ENCODE peak calls at places on chromosome 17, in six cellular contexts. L, N, Y, Z, B and G are unnamed samples.

GRCh38 chr17:28916302-28916934 is 13.5 kb upstream of the DHRS13 start:
- DNase-seq in L (no peak), N (peak; percentile 44), Y (peak; percentile 47), Z (peak; percentile 60), B (peak; percentile 58), G (peak; percentile 34)

GRCh38 chr17:11900103-11900502 is 97.2 kb downstream of the ZNF18 start:
- DNase-seq in L (no peak), N (peak; percentile 50), Y (no peak), Z (no peak), B (no peak), G (no peak)

GRCh38 chr17:40374965-40375498 is 10.5 kb upstream of the GJD3 start:
- DNase-seq in L (no peak), N (no peak), Y (no peak), Z (no peak), B (no peak), G (no peak)

GRCh38 chr17:20825539-20825938 is 217.3 kb downstream of the USP22 start:
- DNase-seq in L (no peak), N (no peak), Y (no peak), Z (no peak), B (no peak), G (no peak)

GRCh38 chr17:63543822-63544420 is 6.4 kb upstream of the DCAF7 start:
- DNase-seq in L (no peak), N (no peak), Y (no peak), Z (no peak), B (no peak), G (no peak)

GRCh38 chr17:63445571-63446217 is 412 bp downstream of the CYB561 start:
- DNase-seq in L (peak; percentile 72), N (peak; percentile 39), Y (peak; percentile 77), Z (peak; percentile 69), B (peak; percentile 83), G (peak; percentile 23)

GRCh38 chr17:79192503-79193500 is 118.2 kb downstream of the ENGASE start:
- DNase-seq in L (no peak), N (peak; percentile 53), Y (no peak), Z (no peak), B (peak; percentile 93), G (no peak)

GRCh38 chr17:65279456-65279855 is 142.3 kb downstream of the RGS9 start:
- DNase-seq in L (no peak), N (no peak), Y (no peak), Z (no peak), B (no peak), G (no peak)

GRCh38 chr17:41211845-41212466 is 14.5 kb upstream of the KRTAP9-2 start:
- DNase-seq in L (no peak), N (no peak), Y (no peak), Z (no peak), B (no peak), G (no peak)

GRCh38 chr17:71107136-71107535 is 937.8 kb downstream of the KCNJ2 start:
- DNase-seq in L (no peak), N (no peak), Y (no peak), Z (no peak), B (no peak), G (no peak)

GRCh38 chr17:40615295-40615988 is 32.2 kb downstream of the SMARCE1 start:
- DNase-seq in L (peak; percentile 30), N (no peak), Y (peak; percentile 71), Z (peak; percentile 57), B (peak; percentile 68), G (no peak)

GRCh38 chr17:28760987-28761562 is 17.3 kb downstream of the TRAF4 start:
- DNase-seq in L (peak; percentile 48), N (peak; percentile 81), Y (no peak), Z (peak; percentile 87), B (peak; percentile 64), G (no peak)

GRCh38 chr17:41547921-41548843 is 20.1 kb upstream of the KRT19 start:
- DNase-seq in L (peak; percentile 12), N (peak; percentile 43), Y (no peak), Z (peak; percentile 79), B (no peak), G (no peak)

GRCh38 chr17:66441012-66441703 is 138.7 kb downstream of the PRKCA start:
- DNase-seq in L (no peak), N (no peak), Y (no peak), Z (no peak), B (no peak), G (no peak)

GRCh38 chr17:7634384-7634783 is 4.4 kb downstream of the SHBG start:
- DNase-seq in L (no peak), N (peak; percentile 70), Y (no peak), Z (no peak), B (peak; percentile 77), G (no peak)

GRCh38 chr17:31499771-31500554 is 108.5 kb downstream of the RAB11FIP4 start:
- DNase-seq in L (peak; percentile 67), N (peak; percentile 82), Y (no peak), Z (peak; percentile 70), B (peak; percentile 51), G (no peak)

GRCh38 chr17:55086635-55087058 is 118.1 kb downstream of the STXBP4 start:
- DNase-seq in L (no peak), N (no peak), Y (no peak), Z (no peak), B (no peak), G (no peak)

GRCh38 chr17:74513987-74514631 is 17.2 kb downstream of the CD300LB start:
- DNase-seq in L (no peak), N (no peak), Y (peak; percentile 49), Z (peak; percentile 25), B (peak; percentile 30), G (peak; percentile 29)

GRCh38 chr17:34398990-34399389 is 36.0 kb upstream of the CCL1 start:
- DNase-seq in L (no peak), N (no peak), Y (no peak), Z (no peak), B (no peak), G (no peak)
- H3K27ac ChIP-seq in L (no peak overlapping the region), N (no peak overlapping the region), Y (no peak overlapping the region), Z (no peak overlapping the region), B (no peak overlapping the region), G (no peak overlapping the region)

GRCh38 chr17:35088647-35088910 is 25.1 kb upstream of the RFFL start:
- DNase-seq in L (no peak), N (no peak), Y (no peak), Z (peak; percentile 44), B (peak; percentile 41), G (no peak)
- TF ChIP-seq CTCF in L (no peak), N (no peak), Y (no peak), Z (no peak), B (no peak), G (no peak)

GRCh38 chr17:5434984-5435383 is 4.0 kb downstream of the C1QBP start:
- DNase-seq in L (no peak), N (no peak), Y (no peak), Z (no peak), B (no peak), G (no peak)

GRCh38 chr17:5443728-5444127 is 4.8 kb upstream of the C1QBP start:
- DNase-seq in L (no peak), N (no peak), Y (no peak), Z (no peak), B (no peak), G (no peak)

GRCh38 chr17:5438716-5439445 is at the start of gene C1QBP:
- DNase-seq in L (peak; percentile 87), N (peak; percentile 92), Y (peak; percentile 87), Z (peak; percentile 94), B (peak; percentile 96), G (peak; percentile 91)

GRCh38 chr17:5437721-5438317 is 1.1 kb downstream of the C1QBP start:
- DNase-seq in L (no peak), N (no peak), Y (no peak), Z (no peak), B (no peak), G (no peak)

DNA sequence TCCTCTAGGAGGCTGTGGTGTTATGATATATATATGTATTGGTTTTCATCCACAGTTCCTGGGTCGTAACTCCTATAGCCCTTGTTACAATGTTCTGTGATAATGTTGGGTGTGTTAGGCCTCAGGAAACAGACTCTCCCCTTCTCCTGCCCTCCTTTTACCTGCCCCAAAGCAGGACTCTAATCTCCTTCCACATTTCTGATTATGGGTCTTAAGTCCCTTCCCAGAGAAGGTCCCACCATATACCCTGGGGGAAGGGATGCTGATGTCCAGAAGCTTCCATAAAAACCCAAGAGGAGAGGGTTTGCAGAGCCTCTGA is 450 bp upstream of the C1QBP start:
- DNase-seq in L (no peak), N (no peak), Y (no peak), Z (no peak), B (no peak), G (no peak)
- H3K27ac ChIP-seq in L (peak overlapping the region; percentile 39), N (peak overlapping the region; percentile 74), Y (peak overlapping the region; percentile 51), Z (peak overlapping the region; percentile 91), B (no peak overlapping the region), G (peak overlapping the region; percentile 71)

DNA sequence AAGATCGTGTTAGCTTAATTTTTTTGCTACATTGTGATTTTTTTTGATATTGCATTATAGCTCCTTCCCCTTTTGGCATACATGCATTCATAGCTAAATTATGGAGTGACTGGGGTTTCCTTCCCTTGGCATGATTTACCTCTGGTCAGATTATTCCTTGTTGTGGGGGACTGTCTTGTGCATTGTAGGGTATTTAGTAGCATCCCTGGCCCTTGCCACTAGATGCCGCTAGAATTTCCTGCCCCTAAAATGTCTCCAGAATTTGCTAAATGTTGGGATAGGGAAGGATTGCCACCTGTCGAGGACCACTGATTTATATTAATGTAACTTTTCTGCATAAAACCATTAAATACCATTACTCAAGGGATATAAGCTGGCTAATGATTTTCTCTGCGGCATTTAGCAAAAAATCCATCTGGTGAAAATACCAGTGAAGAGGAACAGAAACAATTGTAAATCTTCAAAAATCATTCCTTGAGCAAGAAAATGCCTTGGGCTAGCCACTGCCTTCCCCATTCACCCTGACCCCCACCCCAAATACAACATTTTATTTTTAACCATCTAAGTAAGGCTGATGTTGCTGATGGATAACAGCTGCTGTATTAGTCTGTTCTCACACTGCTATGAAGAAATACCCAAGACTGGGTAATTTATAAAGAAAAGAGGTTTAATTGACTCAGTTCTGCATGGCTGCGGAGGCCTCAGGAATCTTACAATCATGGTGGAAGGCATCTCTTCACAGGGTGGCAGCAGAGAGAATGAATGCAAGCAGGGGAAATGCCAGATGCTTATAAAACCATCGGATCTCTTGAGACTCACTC is 195.2 kb downstream of the MAP2K6 start:
- DNase-seq in L (no peak), N (no peak), Y (no peak), Z (no peak), B (peak; percentile 27), G (no peak)
- TF ChIP-seq CTCF in L (no peak), N (peak; percentile 49), Y (no peak), Z (peak; percentile 38), B (peak; percentile 67), G (no peak)

DNA sequence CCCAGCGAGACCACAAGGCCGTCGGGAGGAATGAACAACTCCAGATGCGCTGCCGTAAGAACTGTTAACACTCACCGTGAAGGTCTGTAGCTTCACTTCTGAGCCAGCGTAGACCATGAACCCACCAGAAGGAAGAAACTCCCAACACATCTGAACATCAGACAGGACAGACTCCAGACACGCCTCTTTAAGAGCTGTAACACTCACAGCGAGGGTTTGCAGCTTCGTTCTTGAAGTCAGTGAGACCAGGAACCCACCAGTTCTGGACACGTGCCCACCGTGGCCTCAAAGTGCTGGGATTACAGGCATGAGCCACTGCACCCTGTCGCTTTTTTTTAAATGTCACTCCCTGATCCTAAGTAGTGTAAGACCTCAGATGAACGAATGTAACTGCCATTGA is 17.3 kb downstream of the KPNA2 start:
- DNase-seq in L (no peak), N (peak; percentile 48), Y (no peak), Z (no peak), B (no peak), G (no peak)
- H3K27ac ChIP-seq in L (no peak overlapping the region), N (peak overlapping the region; percentile 93), Y (no peak overlapping the region), Z (peak overlapping the region; percentile 42), B (no peak overlapping the region), G (no peak overlapping the region)